ENCODE peak calls at places on chromosomes 12 and 14, in seven cellular contexts. N is HEK293T, Q is frontal cortex, L is head of caudate nucleus, H is fibroblast of lung, X is anterior cingulate cortex, Z is osteocyte. C is an unnamed sample.

GRCh38 chr14:35229495-35230089 is 62.6 kb upstream of the PSMA6 start:
- DNase-seq in N (no peak), Q (no peak), L (no peak), H (peak; percentile 27), X (no peak), Z (no peak), C (no peak)

GRCh38 chr14:72256055-72256454 is 323.8 kb downstream of the RGS6 start:
- DNase-seq in N (no peak), Q (no peak), L (no peak), H (no peak), X (no peak), Z (no peak), C (no peak)

GRCh38 chr12:107441906-107442305 is 243.7 kb upstream of the PWP1 start:
- DNase-seq in N (no peak), Q (no peak), L (peak; percentile 43), H (peak; percentile 54), X (no peak), Z (no peak), C (no peak)

GRCh38 chr12:966715-967114 is 17.2 kb upstream of the RAD52 start:
- DNase-seq in N (no peak), Q (no peak), L (no peak), H (no peak), X (no peak), Z (no peak), C (no peak)

GRCh38 chr14:76257111-76257803 is 105.5 kb downstream of the GPATCH2L start:
- DNase-seq in N (no peak), Q (no peak), L (no peak), H (no peak), X (no peak), Z (no peak), C (no peak)

GRCh38 chr14:58749066-58749669 is 111.4 kb downstream of the DACT1 start:
- DNase-seq in N (peak; percentile 49), Q (no peak), L (peak; percentile 50), H (peak; percentile 95), X (no peak), Z (no peak), C (no peak)

GRCh38 chr12:42905419-42905705 is 315.8 kb upstream of the PRICKLE1 start:
- DNase-seq in N (no peak), Q (no peak), L (no peak), H (no peak), X (no peak), Z (no peak), C (no peak)

GRCh38 chr14:99129211-99129696 is 142.7 kb downstream of the BCL11B start:
- DNase-seq in N (peak; percentile 5), Q (no peak), L (peak; percentile 29), H (no peak), X (no peak), Z (peak; percentile 75), C (no peak)

GRCh38 chr12:70028918-70029317 is 203.9 kb downstream of the MYRFL start:
- DNase-seq in N (no peak), Q (no peak), L (no peak), H (no peak), X (no peak), Z (no peak), C (no peak)

GRCh38 chr12:8689606-8690175 is 8.1 kb upstream of the RIMKLB start:
- DNase-seq in N (no peak), Q (no peak), L (peak; percentile 34), H (no peak), X (no peak), Z (no peak), C (no peak)

GRCh38 chr12:46944104-46944503 is 118.3 kb upstream of the SLC38A4 start:
- DNase-seq in N (no peak), Q (no peak), L (no peak), H (peak; percentile 67), X (no peak), Z (no peak), C (no peak)

GRCh38 chr12:88559772-88560171 is 20.5 kb downstream of the KITLG start:
- DNase-seq in N (no peak), Q (no peak), L (no peak), H (no peak), X (no peak), Z (no peak), C (no peak)

GRCh38 chr12:57001448-57001906 is 4.9 kb downstream of the ZBTB39 start:
- DNase-seq in N (peak; percentile 81), Q (no peak), L (peak; percentile 73), H (peak; percentile 49), X (no peak), Z (no peak), C (peak; percentile 71)

GRCh38 chr14:61476737-61477410 is 155.5 kb downstream of the PRKCH start:
- DNase-seq in N (no peak), Q (no peak), L (no peak), H (peak; percentile 99), X (no peak), Z (no peak), C (no peak)

GRCh38 chr14:61472025-61472672 is 150.8 kb downstream of the PRKCH start:
- DNase-seq in N (no peak), Q (no peak), L (peak; percentile 39), H (peak; percentile 98), X (no peak), Z (no peak), C (peak; percentile 75)

GRCh38 chr14:58846682-58847465 is 209.1 kb downstream of the DACT1 start:
- DNase-seq in N (no peak), Q (no peak), L (no peak), H (no peak), X (no peak), Z (no peak), C (no peak)

C was measured in left ventricle myocardium superior.